ENCODE peak calls at places on chromosomes 7 and 10, in ten cellular contexts. One of them, this sample, is unnamed. For H3K36me3, the result is how much of the 10 kb centered on the place peaks cover.

GRCh38 chr7:80771523-80771922 is 133.1 kb downstream of the CD36 start:
- DNase-seq in body of pancreas: no peak
- DNase-seq in tibial nerve: no peak
- DNase-seq in adrenal gland: no peak
- DNase-seq in uterus: no peak
- DNase-seq in breast epithelium: no peak
- DNase-seq in heart left ventricle: no peak
- DNase-seq in endothelial cell of umbilical vein: no peak
- DNase-seq in HepG2: no peak
- DNase-seq in spleen: no peak
- DNase-seq in this sample: no peak

GRCh38 chr10:133162910-133163856 is 3.2 kb downstream of the KNDC1 start:
- DNase-seq in breast epithelium: no peak
- DNase-seq in uterus: peak
- DNase-seq in adrenal gland: peak
- DNase-seq in tibial nerve: no peak
- DNase-seq in body of pancreas: no peak
- DNase-seq in endothelial cell of umbilical vein: no peak
- DNase-seq in HepG2: no peak
- DNase-seq in heart left ventricle: no peak
- DNase-seq in spleen: no peak
- DNase-seq in this sample: no peak

GRCh38 chr7:32670105-32670504 is 174.8 kb downstream of the AVL9 start:
- DNase-seq in endothelial cell of umbilical vein: peak
- DNase-seq in breast epithelium: no peak
- DNase-seq in tibial nerve: no peak
- DNase-seq in spleen: no peak
- DNase-seq in uterus: no peak
- DNase-seq in HepG2: peak
- DNase-seq in body of pancreas: no peak
- DNase-seq in heart left ventricle: no peak
- DNase-seq in adrenal gland: no peak
- DNase-seq in this sample: no peak

GRCh38 chr10:131109746-131110145 is 201.8 kb downstream of the TCERG1L start:
- DNase-seq in breast epithelium: no peak
- DNase-seq in body of pancreas: no peak
- DNase-seq in uterus: no peak
- DNase-seq in HepG2: no peak
- DNase-seq in adrenal gland: no peak
- DNase-seq in endothelial cell of umbilical vein: no peak
- DNase-seq in tibial nerve: no peak
- DNase-seq in spleen: peak
- DNase-seq in heart left ventricle: no peak
- DNase-seq in this sample: no peak

GRCh38 chr7:130090745-130091532 is 20.6 kb downstream of the KLHDC10 start:
- DNase-seq in breast epithelium: no peak
- DNase-seq in heart left ventricle: no peak
- DNase-seq in endothelial cell of umbilical vein: no peak
- DNase-seq in body of pancreas: no peak
- DNase-seq in uterus: no peak
- DNase-seq in spleen: no peak
- DNase-seq in adrenal gland: no peak
- DNase-seq in tibial nerve: no peak
- DNase-seq in HepG2: no peak
- DNase-seq in this sample: no peak

GRCh38 chr10:84365339-84365881 is 37.0 kb downstream of the CCSER2 start:
- DNase-seq in tibial nerve: no peak
- DNase-seq in adrenal gland: no peak
- DNase-seq in endothelial cell of umbilical vein: no peak
- DNase-seq in HepG2: no peak
- DNase-seq in body of pancreas: no peak
- DNase-seq in breast epithelium: no peak
- DNase-seq in uterus: no peak
- DNase-seq in heart left ventricle: no peak
- DNase-seq in spleen: no peak
- DNase-seq in this sample: no peak

GRCh38 chr10:97889461-97890265 is 40.0 kb downstream of the GOLGA7B start:
- DNase-seq in adrenal gland: no peak
- DNase-seq in endothelial cell of umbilical vein: peak
- DNase-seq in body of pancreas: no peak
- DNase-seq in HepG2: no peak
- DNase-seq in breast epithelium: no peak
- DNase-seq in tibial nerve: no peak
- DNase-seq in heart left ventricle: no peak
- DNase-seq in uterus: no peak
- DNase-seq in spleen: peak
- DNase-seq in this sample: no peak

GRCh38 chr10:96450514-96451207 is 63.1 kb downstream of the TLL2 start:
- DNase-seq in spleen: no peak
- DNase-seq in adrenal gland: no peak
- DNase-seq in tibial nerve: no peak
- DNase-seq in HepG2: no peak
- DNase-seq in body of pancreas: no peak
- DNase-seq in breast epithelium: no peak
- DNase-seq in endothelial cell of umbilical vein: no peak
- DNase-seq in heart left ventricle: no peak
- DNase-seq in uterus: no peak
- DNase-seq in this sample: no peak

GRCh38 chr10:5587151-5588079 is 62.7 kb downstream of the CALML3 start:
- DNase-seq in spleen: peak
- DNase-seq in heart left ventricle: peak
- DNase-seq in uterus: no peak
- DNase-seq in tibial nerve: no peak
- DNase-seq in body of pancreas: no peak
- DNase-seq in adrenal gland: peak
- DNase-seq in endothelial cell of umbilical vein: peak
- DNase-seq in HepG2: no peak
- DNase-seq in breast epithelium: no peak
- DNase-seq in this sample: no peak

GRCh38 chr10:119353438-119353837 is 146.1 kb downstream of the GRK5 start:
- DNase-seq in tibial nerve: no peak
- DNase-seq in endothelial cell of umbilical vein: no peak
- DNase-seq in uterus: no peak
- DNase-seq in spleen: no peak
- DNase-seq in breast epithelium: no peak
- DNase-seq in adrenal gland: no peak
- DNase-seq in body of pancreas: no peak
- DNase-seq in heart left ventricle: no peak
- DNase-seq in HepG2: no peak
- DNase-seq in this sample: no peak

GRCh38 chr10:76301950-76302349 is 870.5 kb downstream of the LRMDA start:
- DNase-seq in spleen: no peak
- DNase-seq in breast epithelium: no peak
- DNase-seq in body of pancreas: no peak
- DNase-seq in endothelial cell of umbilical vein: no peak
- DNase-seq in adrenal gland: no peak
- DNase-seq in tibial nerve: no peak
- DNase-seq in heart left ventricle: no peak
- DNase-seq in uterus: no peak
- DNase-seq in HepG2: peak
- DNase-seq in this sample: no peak

GRCh38 chr10:29136401-29136800 is 152.5 kb upstream of the LYZL1 start:
- DNase-seq in body of pancreas: no peak
- DNase-seq in endothelial cell of umbilical vein: no peak
- DNase-seq in adrenal gland: no peak
- DNase-seq in heart left ventricle: no peak
- DNase-seq in uterus: no peak
- DNase-seq in HepG2: no peak
- DNase-seq in tibial nerve: no peak
- DNase-seq in spleen: no peak
- DNase-seq in breast epithelium: no peak
- DNase-seq in this sample: no peak

GRCh38 chr7:50976064-50976463 is 193.4 kb upstream of the GRB10 start:
- DNase-seq in heart left ventricle: no peak
- DNase-seq in spleen: no peak
- DNase-seq in HepG2: no peak
- DNase-seq in breast epithelium: no peak
- DNase-seq in body of pancreas: no peak
- DNase-seq in tibial nerve: no peak
- DNase-seq in adrenal gland: no peak
- DNase-seq in uterus: no peak
- DNase-seq in endothelial cell of umbilical vein: no peak
- DNase-seq in this sample: no peak

DNA sequence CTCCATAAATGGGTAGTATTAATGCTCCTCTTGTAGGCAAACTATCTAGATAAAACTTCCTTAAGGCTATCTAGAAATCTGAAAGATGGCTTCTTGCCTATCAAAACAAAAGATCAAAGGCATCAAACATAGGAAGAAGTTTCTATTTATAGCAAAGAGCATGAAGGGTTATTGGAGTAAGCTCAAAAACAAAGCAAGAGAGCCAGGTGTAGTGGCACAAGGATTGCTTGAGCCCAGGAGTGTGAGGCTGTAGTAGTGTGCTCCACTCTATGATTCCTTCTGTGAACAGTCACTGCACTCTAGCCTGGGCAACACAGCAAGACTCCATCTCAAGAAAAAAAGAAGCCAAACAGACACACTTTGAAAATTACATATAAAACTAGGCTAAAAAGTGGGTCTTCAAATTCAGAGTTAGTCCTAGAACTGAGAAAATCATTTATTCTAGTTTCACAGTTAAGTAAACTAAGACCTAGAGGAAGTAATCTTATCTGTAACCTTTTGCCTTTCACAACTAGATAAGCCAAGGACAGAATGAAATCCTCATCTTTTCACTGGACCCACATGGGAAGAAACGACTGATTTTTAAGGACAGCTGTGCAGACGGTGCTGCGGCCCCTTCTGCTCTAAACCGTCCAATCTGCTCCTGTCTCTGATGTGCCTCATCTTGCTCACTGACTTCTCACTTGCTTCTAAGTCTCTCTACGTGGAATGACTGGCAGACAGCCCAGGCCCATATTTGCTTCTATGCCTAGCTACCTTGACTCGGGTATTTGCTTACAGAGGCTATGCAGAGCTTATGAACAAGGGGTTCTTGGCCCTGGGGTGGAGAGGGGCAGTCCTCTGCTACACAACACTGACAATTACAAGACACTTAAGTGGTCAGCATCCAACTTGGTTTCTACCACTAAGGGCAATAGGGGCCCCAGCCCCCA is 50.0 kb downstream of the ESYT2 start:
- DNase-seq in heart left ventricle: no peak
- DNase-seq in tibial nerve: no peak
- DNase-seq in HepG2: no peak
- DNase-seq in endothelial cell of umbilical vein: peak
- DNase-seq in spleen: no peak
- DNase-seq in adrenal gland: peak
- DNase-seq in body of pancreas: peak
- DNase-seq in breast epithelium: no peak
- DNase-seq in uterus: no peak
- DNase-seq in this sample: peak
- H3K36me3 ChIP-seq in heart left ventricle: half or more
- H3K36me3 ChIP-seq in tibial nerve: under half
- H3K36me3 ChIP-seq in HepG2: under half
- H3K36me3 ChIP-seq in endothelial cell of umbilical vein: under half
- H3K36me3 ChIP-seq in spleen: under half
- H3K36me3 ChIP-seq in adrenal gland: under half
- H3K36me3 ChIP-seq in body of pancreas: under half
- H3K36me3 ChIP-seq in breast epithelium: under half
- H3K36me3 ChIP-seq in uterus: under half
- H3K36me3 ChIP-seq in this sample: under half

DNA sequence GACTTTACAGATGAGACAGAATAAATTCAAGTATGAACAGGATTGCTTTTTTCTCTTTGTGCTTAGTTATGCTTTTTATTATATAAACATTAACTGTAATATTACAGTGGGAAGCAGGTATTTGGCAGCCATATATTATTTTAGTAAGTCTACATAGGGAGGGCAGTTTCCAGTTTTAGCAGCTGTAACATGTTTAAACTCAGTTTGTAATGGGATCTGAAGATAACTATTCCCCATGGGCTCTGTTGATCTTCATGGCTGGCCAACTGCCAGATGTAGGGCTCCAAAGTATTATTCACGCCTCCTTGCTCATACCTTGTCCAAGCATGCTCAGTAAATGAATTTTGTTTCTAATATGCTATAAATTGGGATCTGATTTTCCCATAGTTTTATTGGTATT is 182.4 kb downstream of the ARID5B start:
- DNase-seq in endothelial cell of umbilical vein: peak
- DNase-seq in adrenal gland: peak
- DNase-seq in spleen: no peak
- DNase-seq in breast epithelium: no peak
- DNase-seq in uterus: peak
- DNase-seq in body of pancreas: peak
- DNase-seq in tibial nerve: no peak
- DNase-seq in HepG2: no peak
- DNase-seq in heart left ventricle: peak
- DNase-seq in this sample: peak
- TF ChIP-seq POLR2A in endothelial cell of umbilical vein: no peak
- TF ChIP-seq POLR2A in adrenal gland: no peak
- TF ChIP-seq POLR2A in spleen: no peak
- TF ChIP-seq POLR2A in breast epithelium: no peak
- TF ChIP-seq POLR2A in uterus: no peak
- TF ChIP-seq POLR2A in body of pancreas: no peak
- TF ChIP-seq POLR2A in tibial nerve: no peak
- TF ChIP-seq POLR2A in HepG2: no peak
- TF ChIP-seq POLR2A in heart left ventricle: no peak
- TF ChIP-seq POLR2A in this sample: no peak

DNA sequence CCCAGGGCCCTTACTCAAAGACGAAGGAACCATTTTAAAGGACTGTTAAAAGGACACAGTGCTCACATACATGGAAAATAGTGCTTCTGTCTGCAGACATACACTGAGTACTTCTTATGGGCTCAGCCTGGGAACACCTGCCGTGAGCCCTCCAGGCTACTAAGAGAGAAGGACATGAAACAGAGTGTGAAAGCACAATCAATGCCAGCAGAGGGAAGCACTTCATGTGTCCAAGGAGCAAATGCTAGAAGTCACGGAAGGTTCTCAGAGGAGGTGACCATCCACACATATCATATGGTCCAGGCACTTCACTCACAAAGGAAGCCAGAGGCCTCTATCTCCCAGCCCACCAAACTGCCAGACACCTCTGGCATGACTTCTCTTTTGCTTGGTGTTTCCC is 15.5 kb downstream of the ELMO1 start:
- DNase-seq in endothelial cell of umbilical vein: peak
- DNase-seq in HepG2: no peak
- DNase-seq in breast epithelium: no peak
- DNase-seq in spleen: no peak
- DNase-seq in tibial nerve: no peak
- DNase-seq in adrenal gland: no peak
- DNase-seq in heart left ventricle: no peak
- DNase-seq in body of pancreas: no peak
- DNase-seq in uterus: no peak
- DNase-seq in this sample: no peak
- TF ChIP-seq CTCF in endothelial cell of umbilical vein: peak
- TF ChIP-seq CTCF in HepG2: no peak
- TF ChIP-seq CTCF in breast epithelium: no peak
- TF ChIP-seq CTCF in spleen: no peak
- TF ChIP-seq CTCF in tibial nerve: peak
- TF ChIP-seq CTCF in adrenal gland: no peak
- TF ChIP-seq CTCF in heart left ventricle: no peak
- TF ChIP-seq CTCF in body of pancreas: no peak
- TF ChIP-seq CTCF in uterus: no peak
- TF ChIP-seq CTCF in this sample: no peak

DNA sequence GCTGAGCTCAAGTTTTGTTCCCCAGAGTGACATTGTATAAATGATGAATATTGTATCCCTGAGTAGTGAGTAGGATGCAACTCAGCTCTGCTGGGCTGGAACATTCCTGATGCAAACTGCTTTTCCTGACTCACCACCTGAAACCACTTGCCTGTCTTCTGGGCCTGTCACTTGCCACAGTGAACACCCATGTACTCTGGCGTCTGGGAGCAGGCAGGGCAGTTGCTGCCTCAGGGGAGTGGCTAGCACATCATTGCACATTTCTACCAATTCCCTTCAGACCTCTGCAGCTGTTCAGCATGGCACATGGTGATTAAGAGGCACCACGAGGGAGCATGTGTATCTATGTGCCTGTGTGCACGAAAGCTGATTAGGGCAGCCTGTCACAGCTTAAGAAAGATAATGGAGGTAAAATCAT is 157.3 kb downstream of the SND1 start:
- DNase-seq in uterus: no peak
- DNase-seq in tibial nerve: no peak
- DNase-seq in body of pancreas: peak
- DNase-seq in spleen: no peak
- DNase-seq in endothelial cell of umbilical vein: no peak
- DNase-seq in breast epithelium: no peak
- DNase-seq in HepG2: no peak
- DNase-seq in adrenal gland: peak
- DNase-seq in heart left ventricle: no peak
- DNase-seq in this sample: no peak
- H3K36me3 ChIP-seq in uterus: under half
- H3K36me3 ChIP-seq in tibial nerve: under half
- H3K36me3 ChIP-seq in body of pancreas: under half
- H3K36me3 ChIP-seq in spleen: under half
- H3K36me3 ChIP-seq in endothelial cell of umbilical vein: under half
- H3K36me3 ChIP-seq in breast epithelium: under half
- H3K36me3 ChIP-seq in HepG2: under half
- H3K36me3 ChIP-seq in adrenal gland: under half
- H3K36me3 ChIP-seq in heart left ventricle: under half
- H3K36me3 ChIP-seq in this sample: under half